ENCODE peak calls at places on chromosomes 3 and 15, in seven cellular contexts. F is left ventricle myocardium inferior, V is epithelial cell of prostate, S is esophagus muscularis mucosa, W is mesendoderm, M is body of pancreas, O is uterus. P is an unnamed sample.

GRCh38 chr3:41213563-41213962 is 14.3 kb downstream of the CTNNB1 start:
- DNase-seq in F (no peak), V (no peak), S (no peak), W (no peak), M (no peak), O (no peak), P (no peak)

GRCh38 chr3:52171577-52172261 is 17.5 kb upstream of the POC1A start:
- DNase-seq in F (no peak), V (no peak), S (no peak), W (no peak), M (no peak), O (no peak), P (peak; percentile 47)

GRCh38 chr3:113668015-113668414 is 28.4 kb downstream of the USF3 start:
- DNase-seq in F (no peak), V (no peak), S (no peak), W (no peak), M (no peak), O (no peak), P (no peak)

GRCh38 chr3:19455546-19455945 is 307.2 kb downstream of the KCNH8 start:
- DNase-seq in F (no peak), V (no peak), S (no peak), W (no peak), M (no peak), O (no peak), P (no peak)

GRCh38 chr3:19934098-19934566 is at the start of gene EFHB:
- DNase-seq in F (peak; percentile 26), V (no peak), S (no peak), W (peak; percentile 96), M (peak; percentile 65), O (no peak), P (peak; percentile 53)

GRCh38 chr3:32177702-32178198 is 60.7 kb upstream of the CMTM8 start:
- DNase-seq in F (no peak), V (peak; percentile 53), S (no peak), W (peak; percentile 95), M (peak; percentile 88), O (peak; percentile 22), P (peak; percentile 91)

GRCh38 chr3:107986505-107986904 is 104.3 kb downstream of the CD47 start:
- DNase-seq in F (no peak), V (no peak), S (no peak), W (no peak), M (no peak), O (no peak), P (peak; percentile 55)

GRCh38 chr15:54722342-54722986 is 474.3 kb downstream of the RSL24D1 start:
- DNase-seq in F (no peak), V (no peak), S (no peak), W (no peak), M (no peak), O (no peak), P (no peak)

GRCh38 chr3:62035664-62036063 is 337.7 kb downstream of the FEZF2 start:
- DNase-seq in F (no peak), V (no peak), S (no peak), W (no peak), M (no peak), O (no peak), P (no peak)

GRCh38 chr3:120025520-120025919 is 68.7 kb downstream of the GSK3B start:
- DNase-seq in F (no peak), V (no peak), S (no peak), W (no peak), M (no peak), O (no peak), P (no peak)

GRCh38 chr15:101549647-101550046 is 60.1 kb upstream of the PCSK6 start:
- DNase-seq in F (no peak), V (no peak), S (no peak), W (no peak), M (no peak), O (no peak), P (no peak)

GRCh38 chr3:190862209-190863118 is at the start of gene GMNC:
- DNase-seq in F (peak; percentile 86), V (no peak), S (peak; percentile 93), W (peak; percentile 87), M (peak; percentile 93), O (peak; percentile 60), P (peak; percentile 81)

GRCh38 chr3:32614956-32615355 is 44.3 kb upstream of the DYNC1LI1 start:
- DNase-seq in F (no peak), V (no peak), S (no peak), W (no peak), M (no peak), O (no peak), P (no peak)

GRCh38 chr15:85858586-85859375 is 64.1 kb upstream of the KLHL25 start:
- DNase-seq in F (peak; percentile 50), V (peak; percentile 10), S (no peak), W (peak; percentile 84), M (peak; percentile 74), O (peak; percentile 52), P (peak; percentile 73)

GRCh38 chr3:127158614-127159221 is 34.2 kb upstream of the PRR23E start:
- DNase-seq in F (no peak), V (no peak), S (no peak), W (peak; percentile 66), M (no peak), O (no peak), P (peak; percentile 38)

GRCh38 chr3:20105513-20106280 is 65.5 kb downstream of the KAT2B start:
- DNase-seq in F (no peak), V (no peak), S (no peak), W (no peak), M (no peak), O (no peak), P (no peak)

GRCh38 chr15:77066961-77067690 is 3.8 kb downstream of the TSPAN3 start:
- DNase-seq in F (no peak), V (peak; percentile 70), S (no peak), W (no peak), M (no peak), O (no peak), P (no peak)

GRCh38 chr3:65425880-65426279 is 612.8 kb downstream of the MAGI1 start:
- DNase-seq in F (no peak), V (no peak), S (no peak), W (peak; percentile 55), M (no peak), O (no peak), P (peak; percentile 32)

GRCh38 chr3:113034011-113034410 is 43.2 kb downstream of the GTPBP8 start:
- DNase-seq in F (no peak), V (no peak), S (no peak), W (no peak), M (no peak), O (no peak), P (no peak)

GRCh38 chr15:90647326-90647725 is 69.8 kb upstream of the BLM start:
- DNase-seq in F (no peak), V (no peak), S (no peak), W (no peak), M (no peak), O (no peak), P (no peak)

GRCh38 chr15:40843885-40844542 is at the start of gene SPINT1:
- DNase-seq in F (no peak), V (no peak), S (no peak), W (peak; percentile 48), M (peak; percentile 72), O (no peak), P (no peak)

GRCh38 chr3:22089284-22089683 is 338.3 kb upstream of the ZNF385D start:
- DNase-seq in F (no peak), V (peak; percentile 12), S (no peak), W (peak; percentile 58), M (peak; percentile 50), O (no peak), P (peak; percentile 53)

GRCh38 chr15:63456253-63456652 is 48.1 kb upstream of the USP3 start:
- DNase-seq in F (no peak), V (no peak), S (no peak), W (no peak), M (no peak), O (no peak), P (no peak)

GRCh38 chr15:78989701-78990248 is 44.9 kb upstream of the CTSH start:
- DNase-seq in F (no peak), V (no peak), S (no peak), W (no peak), M (no peak), O (no peak), P (no peak)
- H3K27ac ChIP-seq in F (no peak overlapping the region), V (peak overlapping the region; percentile 98), S (peak overlapping the region; percentile 60), W (no peak overlapping the region), M (no peak overlapping the region), O (no peak overlapping the region), P (no peak overlapping the region)

GRCh38 chr3:98945006-98945626 is 43.6 kb upstream of the DCBLD2 start:
- DNase-seq in F (no peak), V (no peak), S (no peak), W (no peak), M (no peak), O (no peak), P (peak; percentile 65)
- H3K27ac ChIP-seq in F (no peak overlapping the region), V (no peak overlapping the region), S (no peak overlapping the region), W (no peak overlapping the region), M (no peak overlapping the region), O (no peak overlapping the region), P (no peak overlapping the region)

GRCh38 chr3:58116161-58116955 is 94.4 kb downstream of the DNASE1L3 start:
- DNase-seq in F (no peak), V (no peak), S (no peak), W (no peak), M (no peak), O (no peak), P (no peak)

GRCh38 chr3:58109752-58110151 is 101.0 kb downstream of the DNASE1L3 start:
- DNase-seq in F (no peak), V (no peak), S (no peak), W (no peak), M (no peak), O (no peak), P (no peak)

GRCh38 chr3:58112185-58112535 is 98.6 kb downstream of the DNASE1L3 start:
- DNase-seq in F (no peak), V (no peak), S (no peak), W (no peak), M (no peak), O (no peak), P (no peak)

GRCh38 chr3:58107597-58107996 is 99.4 kb downstream of the FLNB start:
- DNase-seq in F (no peak), V (no peak), S (no peak), W (no peak), M (no peak), O (no peak), P (no peak)

DNA sequence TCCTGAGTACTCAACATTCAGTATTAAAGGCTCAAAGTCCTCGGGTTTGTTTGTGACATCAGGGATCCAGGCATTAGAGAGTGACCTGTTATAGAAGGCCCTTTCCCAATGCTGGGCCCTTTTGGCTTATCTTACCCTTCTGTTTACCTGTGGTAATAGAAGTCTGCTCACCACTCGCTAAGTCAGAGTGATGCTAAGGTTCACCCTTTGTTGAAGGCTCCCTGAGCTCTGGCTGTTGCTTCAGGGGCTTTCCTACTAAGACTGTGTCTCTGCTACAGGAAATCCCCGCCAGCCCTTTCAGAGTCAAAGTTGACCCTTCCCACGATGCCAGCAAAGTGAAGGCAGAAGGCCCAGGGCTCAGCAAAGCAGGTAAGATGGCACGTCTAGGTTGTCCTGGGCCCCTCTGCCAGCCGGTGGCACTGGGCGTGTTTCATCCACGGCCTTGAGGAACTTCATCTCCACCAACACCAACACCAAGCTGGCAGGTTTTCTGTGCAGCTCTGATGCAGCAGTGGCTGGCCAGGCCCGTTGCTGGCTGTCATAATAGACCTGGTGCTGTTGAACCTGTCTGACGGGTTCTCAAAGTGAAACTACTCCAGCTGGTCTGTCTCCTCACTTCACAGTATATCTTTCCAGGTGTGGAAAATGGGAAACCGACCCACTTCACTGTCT is 99.1 kb downstream of the DNASE1L3 start:
- DNase-seq in F (no peak), V (peak; percentile 54), S (no peak), W (no peak), M (peak; percentile 95), O (no peak), P (no peak)
- H3K27ac ChIP-seq in F (no peak overlapping the region), V (peak overlapping the region; percentile 40), S (peak overlapping the region; percentile 36), W (no peak overlapping the region), M (peak overlapping the region; percentile 89), O (no peak overlapping the region), P (no peak overlapping the region)

GRCh38 chr3:187020376-187020775 is 90.0 kb downstream of the ST6GAL1 start:
- DNase-seq in F (no peak), V (no peak), S (no peak), W (no peak), M (no peak), O (no peak), P (no peak)
- H3K27ac ChIP-seq in F (no peak overlapping the region), V (no peak overlapping the region), S (no peak overlapping the region), W (no peak overlapping the region), M (no peak overlapping the region), O (no peak overlapping the region), P (no peak overlapping the region)

P was measured in cardiac muscle cell.